ENCODE peak calls at places on chromosomes 12 and 14, in four cellular contexts. U is activated T-cell treated with anti-CD3 and anti-CD28 coated beads, Interleukin-2, amount 50 U/mL, for 72 hours; O is astrocyte; K is left ventricle myocardium inferior. V is an unnamed sample.

GRCh38 chr14:91890291-91890749 is 23.0 kb upstream of the TC2N start:
- DNase-seq in K (no peak), O (peak; percentile 75), U (no peak), V (no peak)

GRCh38 chr14:68970096-68970612 is 8.9 kb downstream of the ACTN1 start:
- DNase-seq in O (no peak), U (no peak), K (no peak), V (no peak)

GRCh38 chr12:11753151-11753501 is 103.7 kb downstream of the ETV6 start:
- DNase-seq in O (no peak), K (no peak), U (no peak), V (no peak)

GRCh38 chr14:99612065-99612736 is 8.2 kb upstream of the CCDC85C start:
- DNase-seq in K (no peak), O (no peak), U (no peak), V (no peak)

GRCh38 chr12:68435816-68436215 is 103.7 kb upstream of the MDM1 start:
- DNase-seq in U (no peak), O (peak; percentile 83), K (no peak), V (no peak)

GRCh38 chr14:93045965-93046695 is 69.6 kb downstream of the ITPK1 start:
- DNase-seq in U (no peak), O (peak; percentile 94), K (no peak), V (no peak)

GRCh38 chr14:68446243-68447040 is 346.4 kb downstream of the ZFP36L1 start:
- DNase-seq in U (no peak), O (no peak), K (no peak), V (no peak)

GRCh38 chr12:79685068-79685467 is 5.7 kb downstream of the PAWR start:
- DNase-seq in K (no peak), U (no peak), O (peak; percentile 86), V (no peak)

GRCh38 chr12:59570134-59570533 is 25.7 kb upstream of the SLC16A7 start:
- DNase-seq in K (no peak), U (no peak), O (peak; percentile 8), V (no peak)

GRCh38 chr12:114018669-114019068 is 52.5 kb upstream of the RBM19 start:
- DNase-seq in K (no peak), O (no peak), U (no peak), V (no peak)

GRCh38 chr14:70448633-70449032 is 3.3 kb upstream of the ADAM21 start:
- DNase-seq in U (no peak), O (no peak), K (no peak), V (no peak)

GRCh38 chr12:14260011-14260993 is 105.2 kb upstream of the ATF7IP start:
- DNase-seq in U (no peak), O (peak; percentile 96), K (peak; percentile 91), V (peak; percentile 86)

GRCh38 chr12:65608319-65608916 is 215.9 kb upstream of the HMGA2 start:
- DNase-seq in K (no peak), U (no peak), O (peak; percentile 68), V (no peak)

GRCh38 chr14:95903616-95904107 is 27.0 kb downstream of the TUNAR start:
- DNase-seq in U (no peak), K (no peak), O (no peak), V (no peak)

GRCh38 chr14:59159169-59159568 is 29.3 kb upstream of the DAAM1 start:
- DNase-seq in O (peak; percentile 11), U (no peak), K (no peak), V (no peak)

GRCh38 chr14:77025744-77026165 is 2.8 kb downstream of the IRF2BPL start:
- DNase-seq in O (no peak), K (peak; percentile 31), U (no peak), V (no peak)

GRCh38 chr14:52052289-52052943 is 16.4 kb downstream of the NID2 start:
- DNase-seq in U (no peak), K (no peak), O (peak; percentile 87), V (no peak)

GRCh38 chr14:90109858-90110257 is 48.1 kb downstream of the KCNK13 start:
- DNase-seq in U (no peak), K (no peak), O (no peak), V (no peak)

GRCh38 chr14:20516921-20517320 is 11.6 kb downstream of the RNASE10 start:
- DNase-seq in U (no peak), O (peak; percentile 8), K (no peak), V (no peak)